ENCODE peak calls at places on chromosomes 1 and 21, in seven cellular contexts. G, X, N, V, L, B and O are unnamed samples. For H3K4me1 and H3K79me1, the result is how much of the 10 kb centered on the place peaks cover.

GRCh38 chr1:216778763-216779162 is 55.5 kb upstream of the ESRRG start:
- DNase-seq in G (no peak), X (no peak), N (no peak), V (no peak), L (no peak), B (no peak), O (no peak)

GRCh38 chr1:115976062-115976899 is at the start of gene SLC22A15:
- DNase-seq in G (no peak), X (no peak), N (peak), V (peak), L (peak), B (peak), O (peak)

GRCh38 chr1:167057297-167057688 is 32.9 kb downstream of the GPA33 start:
- DNase-seq in G (peak), X (peak), N (peak), V (no peak), L (peak), B (peak), O (peak)

GRCh38 chr1:93827633-93828436 is 51.2 kb downstream of the DNTTIP2 start:
- DNase-seq in G (no peak), X (peak), N (no peak), V (peak), L (no peak), B (peak), O (peak)

GRCh38 chr1:24875976-24876609 is 54.0 kb downstream of the RUNX3 start:
- DNase-seq in G (no peak), X (no peak), N (no peak), V (no peak), L (no peak), B (no peak), O (no peak)

GRCh38 chr21:46226920-46227599 is 1.5 kb downstream of the LSS start:
- DNase-seq in G (no peak), X (peak), N (no peak), V (peak), L (no peak), B (peak), O (no peak)

GRCh38 chr1:165539306-165539705 is 4.5 kb upstream of the LRRC52 start:
- DNase-seq in G (no peak), X (no peak), N (no peak), V (peak), L (no peak), B (peak), O (peak)

GRCh38 chr1:240415532-240415931 is 196.4 kb downstream of the GREM2 start:
- DNase-seq in G (no peak), X (peak), N (no peak), V (no peak), L (no peak), B (no peak), O (peak)

GRCh38 chr1:186059752-186060151 is 315.3 kb downstream of the TPR start:
- DNase-seq in G (no peak), X (no peak), N (no peak), V (no peak), L (no peak), B (no peak), O (no peak)

GRCh38 chr21:23801292-23801691 is 1806.0 kb downstream of the MRPL39 start:
- DNase-seq in G (no peak), X (no peak), N (no peak), V (no peak), L (no peak), B (no peak), O (no peak)

GRCh38 chr21:26982767-26983166 is 15.9 kb upstream of the ADAMTS5 start:
- DNase-seq in G (no peak), X (peak), N (no peak), V (no peak), L (no peak), B (no peak), O (no peak)

GRCh38 chr1:53086504-53087070 is 24.6 kb downstream of the PODN start:
- DNase-seq in G (no peak), X (no peak), N (no peak), V (peak), L (no peak), B (no peak), O (no peak)

GRCh38 chr1:229620876-229621275 is 5.0 kb downstream of the TAF5L start:
- DNase-seq in G (no peak), X (peak), N (no peak), V (no peak), L (no peak), B (no peak), O (peak)

GRCh38 chr1:3162483-3162882 is 93.5 kb downstream of the PRDM16 start:
- DNase-seq in G (no peak), X (no peak), N (no peak), V (no peak), L (no peak), B (no peak), O (no peak)

GRCh38 chr1:240405751-240406150 is 206.2 kb downstream of the GREM2 start:
- DNase-seq in G (no peak), X (no peak), N (no peak), V (peak), L (peak), B (peak), O (no peak)

GRCh38 chr1:74523873-74524480 is 11.6 kb upstream of the LRRC53 start:
- DNase-seq in G (no peak), X (no peak), N (peak), V (no peak), L (no peak), B (no peak), O (no peak)

GRCh38 chr1:92826792-92827191 is 5.0 kb upstream of the RPL5 start:
- DNase-seq in G (no peak), X (no peak), N (no peak), V (no peak), L (no peak), B (no peak), O (peak)

GRCh38 chr1:109399326-109399957 is 1.7 kb upstream of the SORT1 start:
- DNase-seq in G (no peak), X (peak), N (no peak), V (peak), L (peak), B (peak), O (peak)

GRCh38 chr1:203555484-203556046 is 61.6 kb downstream of the OPTC start:
- DNase-seq in G (no peak), X (no peak), N (no peak), V (no peak), L (no peak), B (no peak), O (no peak)
- H3K4me1 ChIP-seq in G (under half), X (under half), N (under half), V (under half), L (under half), B (under half), O (under half)

GRCh38 chr1:39262802-39263201 is 58.3 kb downstream of the MACF1 start:
- DNase-seq in G (no peak), X (no peak), N (no peak), V (peak), L (no peak), B (no peak), O (no peak)
- H3K79me1 ChIP-seq in G (under half), X (half or more), N (under half), V (under half), L (under half), B (under half), O (under half)

DNA sequence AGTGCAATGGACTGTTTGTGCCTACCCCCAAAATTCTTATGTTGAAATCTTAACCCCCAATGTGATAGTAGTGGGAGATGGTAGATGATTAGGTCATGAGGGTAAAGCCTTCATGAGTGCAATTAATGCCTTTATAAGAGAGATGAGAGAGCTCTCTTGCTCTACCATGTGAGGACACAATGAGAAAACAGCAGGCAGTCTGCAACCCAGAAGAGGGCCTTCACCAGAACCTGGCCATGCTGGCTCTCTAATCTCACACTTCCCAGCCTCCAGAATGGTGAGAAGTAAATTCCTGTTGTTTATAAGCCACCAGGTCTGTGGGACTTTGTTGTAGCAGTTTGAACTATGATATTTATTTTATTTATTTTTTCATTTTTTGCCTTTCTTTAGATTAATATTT is 21.0 kb downstream of the RYR2 start:
- DNase-seq in G (no peak), X (no peak), N (no peak), V (no peak), L (no peak), B (peak), O (no peak)
- H3K4me2 ChIP-seq in G (no peak), X (no peak), N (no peak), V (no peak), L (no peak), B (no peak), O (no peak)

GRCh38 chr1:147558045-147558444 is 16.7 kb downstream of the BCL9 start:
- DNase-seq in G (no peak), X (no peak), N (no peak), V (no peak), L (no peak), B (no peak), O (no peak)

GRCh38 chr1:147565189-147565980 is 24.1 kb downstream of the BCL9 start:
- DNase-seq in G (no peak), X (no peak), N (no peak), V (no peak), L (no peak), B (no peak), O (peak)

GRCh38 chr1:147562819-147563218 is 21.5 kb downstream of the BCL9 start:
- DNase-seq in G (no peak), X (no peak), N (no peak), V (no peak), L (no peak), B (no peak), O (no peak)

GRCh38 chr1:147560756-147561472 is 19.6 kb downstream of the BCL9 start:
- DNase-seq in G (no peak), X (no peak), N (no peak), V (no peak), L (no peak), B (no peak), O (peak)

DNA sequence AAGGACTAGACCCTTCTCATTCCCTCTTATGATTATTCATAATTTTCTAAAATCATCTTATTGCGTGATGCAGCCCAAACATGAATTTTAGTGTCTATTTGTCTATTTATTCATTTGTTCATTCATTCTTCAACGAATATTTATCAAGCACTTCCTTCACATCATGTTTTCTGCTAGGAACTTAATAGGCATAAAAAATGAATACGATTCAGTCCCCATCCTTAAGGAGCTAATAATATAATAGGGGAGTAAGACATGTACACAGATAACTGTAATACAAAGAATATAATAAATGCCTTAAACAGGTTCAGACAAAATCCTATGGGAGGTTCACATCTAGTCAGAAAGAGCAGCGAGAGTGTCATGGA is 20.2 kb downstream of the BCL9 start:
- DNase-seq in G (no peak), X (no peak), N (no peak), V (no peak), L (no peak), B (no peak), O (no peak)
- H3K4me1 ChIP-seq in G (under half), X (under half), N (under half), V (under half), L (under half), B (under half), O (under half)

GRCh38 chr1:70168283-70168682 is 37.1 kb downstream of the LRRC40 start:
- DNase-seq in G (no peak), X (no peak), N (no peak), V (no peak), L (no peak), B (peak), O (no peak)

GRCh38 chr1:70169018-70169839 is 36.1 kb downstream of the LRRC40 start:
- DNase-seq in G (no peak), X (peak), N (no peak), V (no peak), L (no peak), B (peak), O (no peak)

DNA sequence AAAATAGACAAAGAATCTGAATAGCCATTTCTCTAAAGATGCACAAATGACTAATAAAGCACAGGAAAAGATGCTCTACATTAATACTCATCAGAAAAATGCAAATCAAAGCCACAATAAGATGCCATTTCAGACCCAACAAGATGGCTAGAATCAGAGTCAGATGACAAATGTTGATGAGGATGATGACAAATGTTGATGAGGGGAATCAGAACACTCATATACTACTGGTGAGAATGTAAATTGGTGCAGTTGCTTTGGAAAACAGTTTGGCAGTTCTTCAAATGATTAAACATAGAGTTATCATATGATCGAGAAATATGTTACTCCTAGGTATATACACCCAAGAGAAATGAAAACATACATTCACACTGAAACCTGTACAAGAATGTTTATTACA is 33.9 kb downstream of the LRRC40 start:
- DNase-seq in G (no peak), X (no peak), N (no peak), V (no peak), L (no peak), B (no peak), O (no peak)
- H3K79me1 ChIP-seq in G (under half), X (under half), N (under half), V (under half), L (under half), B (under half), O (under half)

DNA sequence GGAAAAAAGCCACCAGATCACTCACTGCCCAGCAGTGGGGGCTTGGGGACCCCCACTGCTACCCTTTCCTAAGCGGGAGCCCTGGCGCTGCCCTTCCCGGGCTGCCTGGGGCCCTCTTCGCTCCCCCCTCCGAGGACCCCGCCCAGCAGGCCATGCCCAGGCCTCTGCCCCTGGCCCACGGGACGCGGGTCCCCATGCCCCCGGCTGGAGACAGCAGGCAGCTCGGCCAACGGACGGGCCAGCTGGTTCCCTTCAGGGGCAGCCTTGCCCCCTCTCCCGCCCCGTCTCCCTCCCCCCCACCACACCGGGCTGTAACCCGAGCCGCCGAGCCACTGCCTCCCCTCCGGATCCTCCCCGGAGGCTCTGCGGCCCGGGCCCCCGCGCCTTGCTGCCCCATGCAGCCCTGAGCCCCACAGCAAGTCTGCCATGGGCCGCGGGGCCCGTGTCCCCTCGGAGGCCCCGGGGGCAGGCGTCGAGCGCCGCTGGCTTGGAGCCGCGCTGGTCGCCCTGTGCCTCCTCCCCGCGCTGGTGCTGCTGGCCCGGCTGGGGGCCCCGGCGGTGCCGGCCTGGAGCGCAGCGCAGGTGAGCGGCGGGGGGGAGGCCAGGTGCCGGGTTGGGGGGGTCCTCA is at the start of gene MMP23B:
- DNase-seq in G (no peak), X (no peak), N (peak), V (peak), L (no peak), B (peak), O (no peak)
- H3K4me2 ChIP-seq in G (peak), X (no peak), N (peak), V (peak), L (peak), B (no peak), O (peak)

GRCh38 chr1:34774967-34775366 is 6.0 kb upstream of the GJB3 start:
- DNase-seq in G (no peak), X (no peak), N (no peak), V (no peak), L (no peak), B (no peak), O (no peak)

GRCh38 chr1:34771573-34771972 is 9.4 kb upstream of the GJB3 start:
- DNase-seq in G (no peak), X (no peak), N (no peak), V (no peak), L (no peak), B (no peak), O (no peak)

GRCh38 chr1:34768856-34769255 is 9.3 kb downstream of the GJB4 start:
- DNase-seq in G (no peak), X (no peak), N (no peak), V (no peak), L (no peak), B (no peak), O (no peak)

GRCh38 chr1:34776911-34777310 is 4.1 kb upstream of the GJB3 start:
- DNase-seq in G (no peak), X (no peak), N (no peak), V (no peak), L (no peak), B (no peak), O (no peak)

DNA sequence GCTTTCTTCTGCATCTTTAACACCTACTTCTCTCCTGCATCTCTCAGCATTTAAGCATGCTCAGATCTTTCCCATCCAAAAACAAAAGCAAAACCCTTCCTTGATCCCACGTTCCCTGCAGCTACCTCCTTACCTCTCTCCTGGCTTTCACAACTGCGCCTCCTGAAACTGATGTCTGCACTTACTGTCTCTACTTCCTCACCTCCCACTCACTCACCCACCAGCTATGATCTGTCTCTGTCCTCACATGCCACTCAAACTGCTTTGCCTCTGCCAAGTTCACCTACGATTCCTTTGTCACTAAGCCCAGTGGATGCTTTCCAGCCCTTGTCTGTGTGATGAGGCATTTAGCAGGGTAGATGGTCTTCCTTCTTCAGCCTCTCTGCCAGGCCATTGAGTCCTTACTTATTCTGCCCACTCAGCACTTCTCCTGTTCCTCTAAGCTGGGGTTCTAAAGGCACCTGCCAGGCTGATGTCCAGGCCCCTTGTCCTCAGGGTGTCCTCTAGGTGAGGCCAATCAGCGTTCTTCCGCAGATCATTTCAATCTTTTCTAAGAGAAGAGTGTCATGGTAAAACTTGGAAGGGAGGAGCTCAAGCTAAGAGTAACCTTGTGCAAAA is 10.0 kb upstream of the GJB3 start:
- DNase-seq in G (no peak), X (no peak), N (no peak), V (no peak), L (no peak), B (no peak), O (no peak)
- H3K4me1 ChIP-seq in G (under half), X (under half), N (under half), V (under half), L (under half), B (under half), O (under half)

DNA sequence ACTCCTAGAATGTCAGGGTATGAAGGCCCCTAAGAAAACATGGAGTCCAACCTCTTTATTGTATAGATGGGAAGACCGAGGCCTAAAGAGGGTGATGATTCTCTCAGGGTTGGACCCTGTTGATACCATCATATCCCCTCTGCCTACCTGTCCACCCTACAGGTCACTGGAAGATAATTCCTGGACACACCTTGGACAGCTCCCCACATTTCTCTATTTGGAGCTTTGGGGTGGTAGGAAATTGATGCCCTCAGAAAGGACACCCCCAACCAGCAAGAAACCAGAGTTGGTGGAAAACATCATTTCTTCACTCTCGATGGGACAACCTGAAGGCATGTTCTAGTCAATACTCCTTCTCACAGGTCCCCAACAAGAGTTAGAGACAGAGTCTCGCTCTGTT is 3.0 kb upstream of the TCEA3 start:
- DNase-seq in G (no peak), X (no peak), N (no peak), V (no peak), L (no peak), B (no peak), O (no peak)
- H3K79me1 ChIP-seq in G (under half), X (under half), N (under half), V (under half), L (under half), B (under half), O (under half)

GRCh38 chr1:54944610-54945392 is 35.6 kb upstream of the TMEM61 start:
- DNase-seq in G (peak), X (peak), N (peak), V (peak), L (peak), B (peak), O (peak)
- H3K4me2 ChIP-seq in G (no peak), X (no peak), N (no peak), V (no peak), L (no peak), B (no peak), O (no peak)